ENCODE peak calls at places on chromosome 21, in seven cellular contexts. O is stimulated activated CD8-positive, alpha-beta memory T cell treated with anti-CD3 and anti-CD28 coated beads, Interleukin-15, amount 100 ng/mL, for 24 hours; K is colonic mucosa; X is dorsolateral prefrontal cortex; F is SW 1271; S is iPS-NIHi11; N is neural crest cell. P is an unnamed sample.

GRCh38 chr21:23817337-23817736 is 1789.9 kb downstream of the MRPL39 start:
- DNase-seq in K (no peak), F (no peak), N (no peak), S (no peak), O (no peak), X (no peak), P (no peak)

GRCh38 chr21:31559368-31560119 is 99.9 kb upstream of the SOD1 start:
- DNase-seq in X (peak), N (peak), S (peak), K (peak), O (peak), F (peak), P (peak)

GRCh38 chr21:29677326-29677725 is 262.5 kb downstream of the GRIK1 start:
- DNase-seq in S (no peak), O (no peak), X (no peak), K (no peak), N (no peak), F (no peak), P (no peak)

GRCh38 chr21:43337901-43338655 is 88.9 kb downstream of the SIK1 start:
- DNase-seq in N (no peak), K (no peak), O (no peak), S (no peak), F (no peak), X (no peak), P (no peak)

GRCh38 chr21:27206368-27206982 is 239.6 kb upstream of the ADAMTS5 start:
- DNase-seq in S (peak), X (no peak), K (no peak), F (no peak), N (no peak), O (no peak), P (peak)

GRCh38 chr21:35352066-35352770 is 303.1 kb upstream of the RUNX1 start:
- DNase-seq in X (no peak), O (no peak), K (no peak), F (no peak), N (no peak), S (no peak), P (peak)

GRCh38 chr21:42236014-42236413 is 17.1 kb downstream of the ABCG1 start:
- DNase-seq in S (no peak), F (no peak), N (no peak), X (no peak), O (no peak), K (no peak), P (no peak)

GRCh38 chr21:37062592-37062933 is 10.3 kb downstream of the PIGP start:
- DNase-seq in N (no peak), O (no peak), K (no peak), X (no peak), F (no peak), S (no peak), P (no peak)

GRCh38 chr21:19290328-19290727 is 886.7 kb upstream of the TMPRSS15 start:
- DNase-seq in N (no peak), X (no peak), K (no peak), F (no peak), S (no peak), O (no peak), P (no peak)

GRCh38 chr21:43881283-43881682 is 16.3 kb downstream of the AGPAT3 start:
- DNase-seq in K (no peak), X (peak), N (no peak), O (no peak), F (no peak), S (no peak), P (no peak)

GRCh38 chr21:34126269-34126668 is 52.9 kb downstream of the MRPS6 start:
- DNase-seq in K (no peak), S (no peak), F (no peak), O (no peak), X (no peak), N (no peak), P (no peak)

GRCh38 chr21:34802180-34802899 is 133.5 kb downstream of the CLIC6 start:
- DNase-seq in X (no peak), O (no peak), F (no peak), K (no peak), S (no peak), N (no peak), P (no peak)

GRCh38 chr21:46369520-46370235 is 45.7 kb downstream of the PCNT start:
- DNase-seq in F (no peak), K (no peak), X (no peak), N (no peak), O (no peak), S (no peak), P (no peak)

GRCh38 chr21:46483300-46484295 is 24.9 kb downstream of the DIP2A start:
- DNase-seq in X (no peak), N (no peak), O (no peak), S (no peak), F (no peak), K (no peak), P (no peak)

GRCh38 chr21:44671911-44672310 is 5.2 kb upstream of the KRTAP12-2 start:
- DNase-seq in O (no peak), F (no peak), X (no peak), S (no peak), K (no peak), N (no peak), P (no peak)

GRCh38 chr21:37478821-37479220 is 112.2 kb downstream of the DYRK1A start:
- DNase-seq in K (no peak), N (no peak), S (no peak), O (no peak), F (no peak), X (no peak), P (no peak)

GRCh38 chr21:42473495-42474042 is 22.5 kb downstream of the RSPH1 start:
- DNase-seq in S (no peak), K (no peak), N (no peak), X (no peak), O (no peak), F (no peak), P (no peak)

GRCh38 chr21:17859661-17860060 is 40.5 kb upstream of the C21orf91 start:
- DNase-seq in K (no peak), O (no peak), X (no peak), N (no peak), F (no peak), S (no peak), P (no peak)

GRCh38 chr21:44368711-44369446 is 15.5 kb downstream of the TRPM2 start:
- DNase-seq in F (no peak), K (no peak), O (no peak), X (peak), S (peak), N (no peak), P (no peak)

GRCh38 chr21:42080788-42081083 is 9.6 kb downstream of the UMODL1 start:
- DNase-seq in S (no peak), N (no peak), K (no peak), X (no peak), O (no peak), F (no peak), P (peak)

GRCh38 chr21:45545691-45546531 is 3.7 kb upstream of the SLC19A1 start:
- DNase-seq in N (no peak), K (peak), F (no peak), S (no peak), X (no peak), O (no peak), P (no peak)

GRCh38 chr21:39452207-39452964 is 616 bp downstream of the SH3BGR start:
- DNase-seq in X (no peak), O (no peak), N (no peak), F (no peak), S (no peak), K (no peak), P (peak)

GRCh38 chr21:34952701-34953100 is 96.4 kb downstream of the RUNX1 start:
- DNase-seq in O (no peak), N (no peak), F (no peak), X (no peak), K (no peak), S (no peak), P (no peak)

GRCh38 chr21:45341779-45342178 is 54.1 kb upstream of the POFUT2 start:
- DNase-seq in S (peak), F (no peak), N (no peak), O (no peak), K (no peak), X (no peak), P (no peak)

GRCh38 chr21:29295066-29295650 is 3.6 kb upstream of the BACH1 start:
- DNase-seq in S (no peak), O (no peak), N (no peak), K (no peak), X (no peak), F (no peak), P (no peak)

GRCh38 chr21:37407719-37408455 is 41.3 kb downstream of the DYRK1A start:
- DNase-seq in S (no peak), X (no peak), K (no peak), F (no peak), O (no peak), N (no peak), P (peak)

GRCh38 chr21:26966360-26966977 is 419 bp downstream of the ADAMTS5 start:
- DNase-seq in F (no peak), O (no peak), K (no peak), S (peak), N (no peak), X (no peak), P (peak)